ENCODE peak calls at places on chromosomes 3 and 15, in ten cellular contexts. E is GM04504; O is head of caudate nucleus; J is WTC11; K is kidney; Q is RWPE1; B is stimulated activated CD4-positive, alpha-beta T cell treated with anti-CD3 and anti-CD28 coated beads, Interleukin-2, amount 100 ng/mL, for 48 hours; H is stimulated activated naive B cell treated with anti-CD40 and anti-IgM and Interleukin-4, amounts not matched to agents 10 μg/mL and 1 μg/mL and 100 μg/mL, for 72 hours; T is iris pigment epithelial cell; S is activated CD8-positive, alpha-beta memory T cell treated with anti-CD3 and anti-CD28 coated beads, Interleukin-2, amount 50 U/mL, for 4 hours. I is an unnamed sample.

GRCh38 chr3:138578141-138578540 is 15.9 kb downstream of the CEP70 start:
- DNase-seq in E (no peak), O (no peak), J (no peak), K (no peak), Q (no peak), B (no peak), H (peak), T (no peak), S (no peak), I (no peak)

GRCh38 chr15:79881254-79881653 is 15.6 kb downstream of the MTHFS start:
- DNase-seq in E (no peak), O (no peak), J (no peak), K (no peak), Q (no peak), B (no peak), H (no peak), T (no peak), S (no peak), I (no peak)

GRCh38 chr15:65927545-65927944 is 58.3 kb downstream of the RAB11A start:
- DNase-seq in E (no peak), O (no peak), J (no peak), K (no peak), Q (no peak), B (no peak), H (no peak), T (peak), S (no peak), I (no peak)

GRCh38 chr3:56468184-56469106 is at the start of gene ERC2:
- DNase-seq in E (peak), O (peak), J (peak), K (peak), Q (peak), B (no peak), H (no peak), T (peak), S (no peak), I (no peak)

GRCh38 chr15:89999676-90000174 is 1.4 kb upstream of the ZNF710 start:
- DNase-seq in E (peak), O (peak), J (peak), K (no peak), Q (no peak), B (no peak), H (no peak), T (no peak), S (no peak), I (no peak)

GRCh38 chr3:37993067-37993809 is 2.7 kb downstream of the VILL start:
- DNase-seq in E (no peak), O (no peak), J (peak), K (no peak), Q (no peak), B (no peak), H (no peak), T (no peak), S (peak), I (no peak)

GRCh38 chr3:155554777-155555445 is 190.0 kb downstream of the PLCH1 start:
- DNase-seq in E (no peak), O (no peak), J (no peak), K (no peak), Q (no peak), B (no peak), H (peak), T (no peak), S (no peak), I (peak)

GRCh38 chr15:78004919-78005634 is 72.4 kb downstream of the TBC1D2B start:
- DNase-seq in E (peak), O (peak), J (no peak), K (peak), Q (no peak), B (no peak), H (no peak), T (peak), S (no peak), I (no peak)

GRCh38 chr3:186418601-186419238 is 56.7 kb upstream of the DGKG start:
- DNase-seq in E (no peak), O (no peak), J (no peak), K (no peak), Q (no peak), B (no peak), H (no peak), T (no peak), S (no peak), I (no peak)

GRCh38 chr3:178389258-178389657 is 147.0 kb upstream of the KCNMB2 start:
- DNase-seq in E (no peak), O (no peak), J (no peak), K (no peak), Q (no peak), B (no peak), H (no peak), T (no peak), S (no peak), I (no peak)

GRCh38 chr3:106007512-106007911 is 138.7 kb upstream of the CBLB start:
- DNase-seq in E (no peak), O (no peak), J (no peak), K (no peak), Q (no peak), B (no peak), H (no peak), T (no peak), S (peak), I (no peak)